ENCODE peak calls at places on chromosomes 7 and 10, in four cellular contexts. W is uterus, G is fibroblast of mammary gland, B is AG10803. Y is an unnamed sample.

GRCh38 chr7:85070967-85071628 is 115.8 kb downstream of the SEMA3D start:
- DNase-seq in W (no peak), G (peak), B (no peak), Y (peak)

GRCh38 chr7:29783671-29784070 is 22.6 kb upstream of the WIPF3 start:
- DNase-seq in W (no peak), G (no peak), B (no peak), Y (no peak)

GRCh38 chr7:29977926-29978652 is 11.5 kb downstream of the SCRN1 start:
- DNase-seq in W (no peak), G (no peak), B (no peak), Y (no peak)

GRCh38 chr7:81845628-81846259 is 75.9 kb upstream of the HGF start:
- DNase-seq in W (no peak), G (peak), B (peak), Y (no peak)

GRCh38 chr10:68242051-68242450 is 10.1 kb upstream of the ATOH7 start:
- DNase-seq in W (no peak), G (peak), B (no peak), Y (no peak)

GRCh38 chr7:2013381-2014311 is 219.1 kb downstream of the MAD1L1 start:
- DNase-seq in W (no peak), G (no peak), B (no peak), Y (no peak)

GRCh38 chr7:17774701-17775288 is 165.5 kb downstream of the SNX13 start:
- DNase-seq in W (no peak), G (no peak), B (no peak), Y (no peak)

GRCh38 chr10:86786368-86786767 is 29.9 kb downstream of the BMPR1A start:
- DNase-seq in W (no peak), G (no peak), B (no peak), Y (no peak)

GRCh38 chr7:114150704-114151103 is 231.9 kb upstream of the PPP1R3A start:
- DNase-seq in W (no peak), G (no peak), B (no peak), Y (no peak)

GRCh38 chr10:33055636-33056035 is 97.6 kb upstream of the ITGB1 start:
- DNase-seq in W (no peak), G (no peak), B (peak), Y (no peak)

GRCh38 chr7:6306471-6306870 is 34.0 kb upstream of the CYTH3 start:
- DNase-seq in W (no peak), G (peak), B (peak), Y (peak)

GRCh38 chr7:78607099-78607498 is 808.5 kb downstream of the PHTF2 start:
- DNase-seq in W (no peak), G (peak), B (no peak), Y (peak)

GRCh38 chr10:74500026-74500704 is 326.2 kb upstream of the KAT6B start:
- DNase-seq in W (no peak), G (peak), B (no peak), Y (no peak)

GRCh38 chr10:35343739-35344138 is 7.4 kb downstream of the CCNY start:
- DNase-seq in W (no peak), G (no peak), B (no peak), Y (no peak)

GRCh38 chr10:96743988-96744585 is 23.8 kb upstream of the PIK3AP1 start:
- DNase-seq in W (no peak), G (peak), B (peak), Y (no peak)

GRCh38 chr7:7970620-7971307 is 2.2 kb downstream of the GLCCI1 start:
- DNase-seq in W (no peak), G (no peak), B (no peak), Y (no peak)

GRCh38 chr10:43259981-43260761 is 6.7 kb downstream of the RASGEF1A start:
- DNase-seq in W (no peak), G (peak), B (no peak), Y (peak)

GRCh38 chr10:120422459-120422858 is 34.6 kb upstream of the PLPP4 start:
- DNase-seq in W (no peak), G (peak), B (peak), Y (peak)

GRCh38 chr7:45881759-45882464 is 6.4 kb upstream of the IGFBP1 start:
- DNase-seq in W (no peak), G (peak), B (peak), Y (peak)

GRCh38 chr10:3925184-3925583 is 140.2 kb upstream of the KLF6 start:
- DNase-seq in W (no peak), G (no peak), B (no peak), Y (no peak)

GRCh38 chr7:54560726-54561125 is 18.6 kb downstream of the VSTM2A start:
- DNase-seq in W (no peak), G (no peak), B (no peak), Y (peak)

GRCh38 chr10:112791447-112791846 is 158.6 kb upstream of the TCF7L2 start:
- DNase-seq in W (no peak), G (no peak), B (no peak), Y (no peak)

GRCh38 chr7:16504019-16504418 is 22.6 kb upstream of the LRRC72 start:
- DNase-seq in W (no peak), G (peak), B (no peak), Y (no peak)

GRCh38 chr7:135756191-135756590 is 7.6 kb upstream of the FAM180A start:
- DNase-seq in W (no peak), G (no peak), B (no peak), Y (no peak)

DNA sequence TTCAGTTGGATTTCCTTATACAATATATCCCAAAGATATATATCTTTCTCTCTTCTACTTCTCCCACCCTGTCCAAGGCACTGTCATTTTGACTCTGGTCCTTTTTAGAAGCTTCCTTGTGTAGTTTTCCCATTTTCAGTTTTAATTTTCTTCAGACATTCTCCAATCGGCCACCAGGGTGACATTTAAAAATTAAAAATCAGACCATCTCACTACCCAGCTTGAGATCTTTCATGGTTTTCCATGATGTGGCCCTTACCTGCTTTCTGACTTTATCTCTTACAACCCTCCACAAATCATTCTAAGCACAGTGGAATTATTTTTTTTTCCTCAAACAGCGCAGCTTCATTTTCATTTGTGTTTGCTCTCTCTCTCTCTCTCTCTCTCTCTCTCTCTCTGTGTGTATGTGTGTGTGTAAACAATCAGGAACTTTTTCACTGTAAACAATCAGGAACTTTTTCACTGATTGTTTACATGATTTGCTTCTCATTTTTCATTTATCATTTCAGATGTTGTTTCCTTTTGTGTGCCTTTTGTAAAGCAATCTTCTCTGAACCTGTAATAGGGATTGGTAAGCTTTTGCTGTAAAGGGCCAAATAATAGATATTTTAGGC is 348.8 kb downstream of the ATRNL1 start:
- DNase-seq in W (no peak), G (no peak), B (no peak), Y (no peak)
- TF ChIP-seq CTCF in W (no peak), G (no peak), B (no peak), Y (no peak)

GRCh38 chr10:8150401-8150905 is 96.0 kb downstream of the GATA3 start:
- DNase-seq in W (no peak), G (no peak), B (no peak), Y (no peak)

GRCh38 chr10:8146650-8147049 is 92.2 kb downstream of the GATA3 start:
- DNase-seq in W (no peak), G (no peak), B (no peak), Y (peak)

GRCh38 chr10:8149991-8150390 is 95.5 kb downstream of the GATA3 start:
- DNase-seq in W (no peak), G (no peak), B (no peak), Y (no peak)

DNA sequence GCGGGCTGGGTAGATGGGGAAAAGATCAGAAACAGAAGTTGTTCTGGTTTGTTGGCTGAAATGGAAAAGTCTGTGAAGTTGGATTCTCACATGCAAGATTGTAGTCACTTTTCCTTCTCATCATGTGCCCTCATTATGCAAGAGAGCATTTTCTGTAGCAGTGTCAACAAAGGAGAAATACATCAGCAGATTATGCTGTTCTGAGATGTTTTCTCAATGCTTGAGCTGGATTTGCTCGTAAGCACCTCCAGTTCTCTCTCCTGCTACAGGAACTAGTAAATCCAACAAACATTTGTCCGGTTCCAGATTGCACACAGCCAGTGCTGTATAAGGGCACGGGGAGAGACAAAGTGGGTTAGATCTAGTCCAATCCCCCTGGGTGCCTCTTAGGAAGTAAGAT is 90.0 kb downstream of the GATA3 start:
- DNase-seq in W (no peak), G (no peak), B (no peak), Y (no peak)
- H3K4me3 ChIP-seq in W (no peak), G (no peak), B (no peak), Y (no peak)

DNA sequence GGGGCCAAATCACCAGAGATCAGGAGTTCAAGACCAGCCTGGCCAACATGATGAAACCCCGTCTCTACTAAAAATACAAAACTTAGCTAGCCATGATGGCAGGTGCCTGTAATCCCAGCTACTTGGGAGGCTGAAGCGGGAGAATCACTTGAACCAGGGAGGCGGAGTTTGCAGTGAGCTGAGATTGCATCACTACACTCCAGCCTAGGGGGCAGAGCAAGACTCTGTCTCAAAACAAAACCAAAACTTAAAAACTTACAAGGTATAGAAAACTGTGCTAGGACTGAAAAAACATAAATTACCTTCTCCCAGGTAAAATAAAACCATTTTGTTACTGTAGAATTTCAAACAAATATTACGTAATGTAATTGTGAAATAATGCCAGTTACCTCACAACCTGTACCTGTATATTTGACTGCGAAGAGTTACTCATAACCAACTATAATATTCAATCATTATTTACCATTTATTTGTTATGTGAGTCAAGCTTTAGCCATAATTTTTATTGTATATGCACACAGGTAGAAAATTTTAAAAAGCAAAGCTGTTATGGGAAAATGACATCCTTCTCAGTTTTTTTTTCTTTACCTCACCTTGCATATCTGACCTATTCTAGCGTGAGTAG is 180.9 kb downstream of the SEMA3A start:
- DNase-seq in W (no peak), G (no peak), B (no peak), Y (peak)
- TF ChIP-seq CTCF in W (no peak), G (no peak), B (no peak), Y (no peak)

GRCh38 chr7:100489824-100490223 is 6.1 kb downstream of the NYAP1 start:
- DNase-seq in W (peak), G (peak), B (peak), Y (peak)
- H3K4me3 ChIP-seq in W (no peak), G (no peak), B (no peak), Y (no peak)

GRCh38 chr7:87420173-87420572 is 55.3 kb downstream of the ABCB4 start:
- DNase-seq in W (no peak), G (no peak), B (no peak), Y (no peak)

GRCh38 chr7:87413029-87413428 is 62.5 kb downstream of the ABCB4 start:
- DNase-seq in W (no peak), G (peak), B (peak), Y (no peak)

GRCh38 chr7:87413951-87414381 is 61.5 kb downstream of the ABCB4 start:
- DNase-seq in W (no peak), G (peak), B (peak), Y (peak)

GRCh38 chr7:87414400-87415188 is 60.9 kb downstream of the ABCB4 start:
- DNase-seq in W (no peak), G (peak), B (peak), Y (peak)

GRCh38 chr7:87416682-87417587 is 58.5 kb downstream of the ABCB4 start:
- DNase-seq in W (peak), G (peak), B (peak), Y (peak)
- TF ChIP-seq CTCF in W (peak), G (peak), B (peak), Y (peak)